ENCODE peak calls at places on chromosomes 6 and 20, in nine cellular contexts. Y, N, W, V, C, Q, L, K and O are unnamed samples.

GRCh38 chr6:78917788-78918187 is 50.4 kb downstream of the IRAK1BP1 start:
- DNase-seq in V (no peak), Y (no peak), N (no peak), W (no peak), Q (no peak), K (no peak), C (no peak), L (no peak), O (no peak)

GRCh38 chr20:59032713-59033059 is 551 bp upstream of the ATP5F1E start:
- DNase-seq in V (no peak), K (no peak), N (peak; percentile 21), C (no peak), Y (no peak), Q (no peak), L (no peak), W (no peak), O (no peak)

GRCh38 chr6:49088631-49089030 is 374.4 kb downstream of the MMUT start:
- DNase-seq in L (no peak), C (no peak), Q (no peak), Y (no peak), W (no peak), K (no peak), N (no peak), V (no peak), O (no peak)

GRCh38 chr6:75151013-75151412 is 54.8 kb downstream of the COL12A1 start:
- DNase-seq in Q (no peak), L (no peak), V (no peak), K (no peak), N (no peak), W (no peak), C (no peak), Y (no peak), O (no peak)

GRCh38 chr6:94269256-94269655 is 849.9 kb upstream of the EPHA7 start:
- DNase-seq in K (no peak), L (no peak), V (no peak), N (no peak), W (no peak), Q (no peak), C (no peak), Y (no peak), O (no peak)

GRCh38 chr20:36284751-36285150 is 21.4 kb upstream of the DLGAP4 start:
- DNase-seq in Q (no peak), N (no peak), V (no peak), Y (no peak), K (no peak), C (no peak), L (peak; percentile 25), W (no peak), O (no peak)

GRCh38 chr20:63057133-63058117 is 50.7 kb upstream of the BHLHE23 start:
- DNase-seq in W (no peak), K (no peak), L (no peak), Q (no peak), C (no peak), N (no peak), V (no peak), Y (no peak), O (no peak)

GRCh38 chr6:113375950-113376846 is 480.9 kb upstream of the MARCKS start:
- DNase-seq in W (no peak), N (no peak), K (no peak), Q (no peak), C (no peak), V (no peak), L (no peak), Y (no peak), O (no peak)

GRCh38 chr20:36065427-36065998 is 89.0 kb upstream of the EPB41L1 start:
- DNase-seq in W (no peak), Y (no peak), K (no peak), V (no peak), C (no peak), N (no peak), L (no peak), Q (no peak), O (no peak)

GRCh38 chr20:7358670-7359069 is 581.6 kb downstream of the HAO1 start:
- DNase-seq in L (no peak), C (no peak), V (no peak), W (no peak), K (peak; percentile 42), N (no peak), Q (no peak), Y (no peak), O (no peak)

GRCh38 chr6:108714774-108715414 is 133.3 kb upstream of the ARMC2 start:
- DNase-seq in V (no peak), C (no peak), W (no peak), Q (no peak), N (no peak), L (no peak), Y (no peak), K (no peak), O (no peak)
- TF ChIP-seq CTCF in V (no peak), C (no peak), W (no peak), Q (no peak), N (no peak), L (no peak), Y (no peak), K (no peak), O (no peak)

DNA sequence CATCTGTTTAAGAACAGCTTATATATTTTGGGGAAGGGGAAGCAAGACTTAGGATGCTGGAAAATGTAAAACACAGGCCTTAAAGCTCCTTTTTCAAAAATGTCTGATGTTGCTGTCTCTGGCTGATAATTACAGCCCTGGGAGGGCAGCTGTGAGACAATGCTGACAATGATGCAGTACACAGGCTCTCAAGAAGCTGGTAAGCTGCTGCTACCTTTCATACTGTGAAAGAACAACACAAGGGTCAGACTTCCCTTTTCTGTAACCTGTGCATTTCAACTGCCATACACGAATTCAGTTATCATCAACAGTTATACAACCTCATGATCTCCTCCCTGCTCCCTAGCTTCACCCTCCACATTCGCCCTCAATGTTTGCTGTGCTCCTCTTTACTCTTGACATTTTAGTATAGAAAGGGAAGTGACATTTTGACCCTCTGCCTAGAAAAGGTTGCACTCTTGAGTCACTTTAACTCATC is 25.2 kb downstream of the MAP7 start:
- DNase-seq in C (no peak), L (no peak), V (no peak), K (no peak), N (no peak), W (no peak), Q (no peak), Y (no peak), O (no peak)
- TF ChIP-seq POLR2AphosphoS5 in C (no peak), L (no peak), V (no peak), K (no peak), N (no peak), W (no peak), Q (no peak), Y (no peak), O (no peak)

DNA sequence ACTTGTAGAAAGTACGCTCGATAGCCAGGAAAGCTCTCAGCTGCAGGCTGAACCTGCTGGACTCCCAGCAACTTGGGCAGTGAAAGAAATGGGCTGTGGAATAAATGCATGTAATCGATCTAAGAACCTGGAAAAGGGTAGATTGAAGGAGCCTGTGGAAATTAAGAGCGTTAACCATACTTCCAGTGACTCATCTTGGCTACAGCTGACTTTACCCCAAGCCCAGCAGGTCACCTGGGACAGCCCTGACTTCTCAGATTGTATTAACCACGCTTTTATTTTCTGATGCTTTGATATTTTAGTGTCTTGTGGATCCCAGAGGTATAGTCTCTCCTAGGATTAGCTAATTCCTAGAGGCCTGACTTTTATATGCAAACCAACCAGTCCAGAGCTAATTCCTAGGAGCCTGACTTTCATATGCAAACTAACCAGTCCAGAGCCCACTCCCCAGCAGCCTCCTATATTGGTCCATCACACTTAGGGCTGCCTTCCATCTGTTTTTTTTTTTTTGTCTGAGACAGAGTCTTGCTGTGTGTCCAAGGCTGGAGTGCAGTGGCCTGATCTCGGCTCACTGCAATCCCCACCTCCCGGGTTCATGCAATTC is 86.3 kb downstream of the GMPR start:
- DNase-seq in V (no peak), W (no peak), Y (no peak), Q (no peak), N (no peak), C (no peak), L (no peak), K (peak; percentile 37), O (no peak)
- H3K27ac ChIP-seq in V (no peak overlapping the region), W (no peak overlapping the region), Y (no peak overlapping the region), Q (no peak overlapping the region), N (no peak overlapping the region), C (no peak overlapping the region), L (no peak overlapping the region), K (no peak overlapping the region), O (no peak overlapping the region)

DNA sequence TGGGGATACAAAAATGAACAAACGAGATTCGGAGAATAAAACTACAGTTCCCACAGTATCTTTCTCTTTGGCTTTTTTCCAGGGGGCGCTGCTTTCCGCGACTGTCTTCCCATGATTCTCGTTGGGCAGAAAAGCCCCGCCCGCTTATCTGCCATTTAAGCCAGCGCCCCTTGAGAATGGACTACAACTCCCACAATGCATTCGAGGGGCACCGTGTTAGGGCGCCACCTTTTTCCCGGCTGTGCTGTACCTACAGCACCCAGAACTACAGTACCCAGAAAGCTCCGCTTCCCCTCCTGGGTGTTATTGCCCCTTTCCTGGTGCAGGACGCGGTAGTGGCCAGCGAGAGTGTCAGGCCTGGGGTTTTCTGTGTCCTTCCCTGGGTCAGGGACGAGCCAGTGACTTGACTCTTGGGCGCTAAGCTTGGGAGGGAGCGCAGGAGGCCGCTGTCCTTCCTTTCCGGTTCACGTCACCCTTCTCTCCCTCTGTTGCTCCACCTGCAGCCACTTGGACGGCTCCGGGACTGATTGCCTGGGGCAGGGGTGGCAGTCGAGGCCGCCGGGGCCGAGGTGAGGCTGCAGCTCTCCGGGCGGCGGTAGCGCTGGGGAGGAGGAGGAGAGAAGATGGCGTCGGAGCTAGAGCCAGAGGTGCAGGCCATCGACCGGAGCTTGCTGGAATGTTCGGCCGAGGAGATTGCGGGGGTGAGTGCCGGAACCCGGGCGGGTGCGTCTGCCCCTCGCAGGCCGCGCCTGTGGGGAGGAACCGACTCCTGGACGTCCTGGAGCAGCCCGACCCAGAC is at the start of gene UBR2:
- DNase-seq in Q (peak; percentile 99), Y (peak; percentile 97), K (peak; percentile 100), V (peak; percentile 91), N (peak; percentile 98), C (peak; percentile 98), L (peak; percentile 99), W (peak; percentile 97), O (peak; percentile 99)
- TF ChIP-seq CTCF in Q (peak; percentile 37), Y (no peak), K (peak; percentile 51), V (peak; percentile 39), N (no peak), C (peak; percentile 15), L (no peak), W (no peak), O (no peak)

DNA sequence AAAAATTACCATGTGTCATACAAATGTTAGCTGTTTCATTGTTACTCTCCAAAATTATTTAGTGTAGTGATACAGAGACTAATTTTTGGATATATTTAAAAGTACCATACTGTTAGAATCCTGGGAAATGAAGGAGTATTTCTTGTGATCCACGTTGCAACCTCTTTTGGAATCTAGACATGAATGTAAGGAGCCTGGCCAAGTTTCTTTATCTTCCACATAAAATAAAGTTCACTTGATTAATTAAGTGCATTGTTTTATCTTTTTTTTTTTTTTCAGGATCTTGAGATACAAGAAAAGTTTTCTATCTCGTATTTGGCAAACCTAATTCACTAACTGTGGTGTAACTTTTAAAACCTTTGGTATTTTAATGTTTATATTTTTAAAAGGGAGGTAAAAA is 270.7 kb downstream of the SOX4 start:
- DNase-seq in C (no peak), W (no peak), L (no peak), Q (no peak), V (no peak), K (no peak), Y (no peak), N (no peak), O (no peak)
- TF ChIP-seq POLR2AphosphoS5 in C (no peak), W (no peak), L (no peak), Q (no peak), V (no peak), K (no peak), Y (no peak), N (no peak), O (no peak)